ENCODE peak calls at places on chromosomes 13 and 19, in four cellular contexts. One of them, this sample, is unnamed.

GRCh38 chr19:23461120-23461519 is 65.8 kb upstream of the ZNF91 start:
- DNase-seq in hepatic stellate cell: no peak
- DNase-seq in foreskin fibroblast: no peak
- DNase-seq in MG63: no peak
- DNase-seq in this sample: no peak

GRCh38 chr13:40352385-40352778 is 314.1 kb downstream of the FOXO1 start:
- DNase-seq in hepatic stellate cell: no peak
- DNase-seq in foreskin fibroblast: peak; percentile 60
- DNase-seq in MG63: no peak
- DNase-seq in this sample: no peak

GRCh38 chr19:39390460-39390758 is 497 bp downstream of the PAF1 start:
- DNase-seq in hepatic stellate cell: peak; percentile 45
- DNase-seq in foreskin fibroblast: no peak
- DNase-seq in MG63: no peak
- DNase-seq in this sample: no peak

GRCh38 chr19:15194938-15195337 is 5.9 kb downstream of the NOTCH3 start:
- DNase-seq in hepatic stellate cell: peak; percentile 80
- DNase-seq in foreskin fibroblast: peak; percentile 59
- DNase-seq in MG63: peak; percentile 50
- DNase-seq in this sample: no peak

GRCh38 chr19:3593156-3593555 is 7.9 kb downstream of the GIPC3 start:
- DNase-seq in hepatic stellate cell: no peak
- DNase-seq in foreskin fibroblast: no peak
- DNase-seq in MG63: no peak
- DNase-seq in this sample: no peak

GRCh38 chr19:49340069-49340864 is 5.1 kb downstream of the CD37 start:
- DNase-seq in hepatic stellate cell: peak; percentile 87
- DNase-seq in foreskin fibroblast: peak; percentile 64
- DNase-seq in MG63: peak; percentile 14
- DNase-seq in this sample: no peak

GRCh38 chr19:43784981-43785808 is 4.4 kb upstream of the KCNN4 start:
- DNase-seq in hepatic stellate cell: peak; percentile 70
- DNase-seq in foreskin fibroblast: peak; percentile 88
- DNase-seq in MG63: peak; percentile 78
- DNase-seq in this sample: peak; percentile 76

GRCh38 chr13:33351324-33351723 is 65.8 kb upstream of the STARD13 start:
- DNase-seq in hepatic stellate cell: peak; percentile 75
- DNase-seq in foreskin fibroblast: peak; percentile 52
- DNase-seq in MG63: peak; percentile 52
- DNase-seq in this sample: no peak

GRCh38 chr19:50325310-50326100 is 3.7 kb downstream of the KCNC3 start:
- DNase-seq in hepatic stellate cell: peak; percentile 97
- DNase-seq in foreskin fibroblast: peak; percentile 61
- DNase-seq in MG63: peak; percentile 54
- DNase-seq in this sample: peak; percentile 89

GRCh38 chr13:31772231-31772630 is 32.9 kb downstream of the RXFP2 start:
- DNase-seq in hepatic stellate cell: no peak
- DNase-seq in foreskin fibroblast: no peak
- DNase-seq in MG63: peak; percentile 40
- DNase-seq in this sample: no peak

GRCh38 chr13:46672338-46673090 is 119.5 kb downstream of the LRCH1 start:
- DNase-seq in hepatic stellate cell: no peak
- DNase-seq in foreskin fibroblast: no peak
- DNase-seq in MG63: no peak
- DNase-seq in this sample: no peak

GRCh38 chr19:35986664-35987570 is 8.1 kb upstream of the SDHAF1 start:
- DNase-seq in hepatic stellate cell: no peak
- DNase-seq in foreskin fibroblast: peak; percentile 41
- DNase-seq in MG63: peak; percentile 33
- DNase-seq in this sample: peak; percentile 40

GRCh38 chr19:10189631-10190425 is 4.9 kb downstream of the DNMT1 start:
- DNase-seq in hepatic stellate cell: no peak
- DNase-seq in foreskin fibroblast: peak; percentile 48
- DNase-seq in MG63: no peak
- DNase-seq in this sample: no peak

GRCh38 chr19:33100894-33101644 is 20.1 kb downstream of the GPATCH1 start:
- DNase-seq in hepatic stellate cell: no peak
- DNase-seq in foreskin fibroblast: no peak
- DNase-seq in MG63: no peak
- DNase-seq in this sample: no peak

GRCh38 chr19:5480427-5480836 is 25.2 kb downstream of the ZNRF4 start:
- DNase-seq in hepatic stellate cell: no peak
- DNase-seq in foreskin fibroblast: peak; percentile 24
- DNase-seq in MG63: no peak
- DNase-seq in this sample: no peak

GRCh38 chr13:98632971-98633370 is 56.1 kb upstream of the STK24 start:
- DNase-seq in hepatic stellate cell: no peak
- DNase-seq in foreskin fibroblast: peak; percentile 49
- DNase-seq in MG63: no peak
- DNase-seq in this sample: no peak

GRCh38 chr13:111219306-111219705 is 101.1 kb upstream of the TEX29 start:
- DNase-seq in hepatic stellate cell: peak; percentile 84
- DNase-seq in foreskin fibroblast: peak; percentile 81
- DNase-seq in MG63: no peak
- DNase-seq in this sample: no peak

GRCh38 chr19:8552810-8553209 is 24.4 kb downstream of the MYO1F start:
- DNase-seq in hepatic stellate cell: peak; percentile 37
- DNase-seq in foreskin fibroblast: peak; percentile 28
- DNase-seq in MG63: peak; percentile 38
- DNase-seq in this sample: no peak

GRCh38 chr19:41918095-41918494 is 10.2 kb downstream of the ERFL start:
- DNase-seq in hepatic stellate cell: no peak
- DNase-seq in foreskin fibroblast: no peak
- DNase-seq in MG63: no peak
- DNase-seq in this sample: no peak

GRCh38 chr19:912181-913079 is 589 bp downstream of the R3HDM4 start:
- DNase-seq in hepatic stellate cell: no peak
- DNase-seq in foreskin fibroblast: no peak
- DNase-seq in MG63: no peak
- DNase-seq in this sample: no peak

GRCh38 chr13:74206061-74206561 is 71.9 kb upstream of the KLF12 start:
- DNase-seq in hepatic stellate cell: peak; percentile 24
- DNase-seq in foreskin fibroblast: peak; percentile 76
- DNase-seq in MG63: no peak
- DNase-seq in this sample: no peak

GRCh38 chr13:31699650-31700049 is 39.7 kb upstream of the RXFP2 start:
- DNase-seq in hepatic stellate cell: no peak
- DNase-seq in foreskin fibroblast: peak; percentile 5
- DNase-seq in MG63: no peak
- DNase-seq in this sample: peak; percentile 13

GRCh38 chr19:16088985-16089846 is 12.9 kb downstream of the TPM4 start:
- DNase-seq in hepatic stellate cell: no peak
- DNase-seq in foreskin fibroblast: no peak
- DNase-seq in MG63: no peak
- DNase-seq in this sample: no peak

GRCh38 chr13:37621811-37622361 is 23.3 kb upstream of the POSTN start:
- DNase-seq in hepatic stellate cell: no peak
- DNase-seq in foreskin fibroblast: peak; percentile 91
- DNase-seq in MG63: peak; percentile 0
- DNase-seq in this sample: no peak